ENCODE peak calls at places on chromosomes 13 and 19, in ten cellular contexts. S is astrocyte of the cerebellum, V is lung, F is choroid plexus epithelial cell, Q is adrenal gland, M is transverse colon, Z is cardiac fibroblast, H is Calu3, Y is dorsolateral prefrontal cortex, A is astrocyte of the spinal cord. D is an unnamed sample.

GRCh38 chr19:4186087-4186993 is 3.9 kb downstream of the ANKRD24 start:
- DNase-seq in S (peak), V (peak), F (peak), Q (peak), M (peak), Z (peak), H (peak), Y (no peak), A (peak), D (peak)

GRCh38 chr13:33548065-33548464 is 262.5 kb upstream of the STARD13 start:
- DNase-seq in S (no peak), V (no peak), F (no peak), Q (no peak), M (no peak), Z (no peak), H (no peak), Y (no peak), A (no peak), D (no peak)

GRCh38 chr13:61275740-61276139 is 139.9 kb downstream of the PCDH20 start:
- DNase-seq in S (no peak), V (no peak), F (no peak), Q (no peak), M (no peak), Z (no peak), H (no peak), Y (no peak), A (no peak), D (no peak)

GRCh38 chr13:23558675-23559536 is 11.3 kb upstream of the TNFRSF19 start:
- DNase-seq in S (peak), V (peak), F (peak), Q (peak), M (no peak), Z (peak), H (peak), Y (no peak), A (peak), D (peak)

GRCh38 chr13:92843549-92843948 is 383.1 kb upstream of the GPC6 start:
- DNase-seq in S (peak), V (no peak), F (peak), Q (no peak), M (no peak), Z (peak), H (no peak), Y (no peak), A (peak), D (no peak)

GRCh38 chr13:31951215-31951678 is 80.3 kb upstream of the FRY start:
- DNase-seq in S (no peak), V (peak), F (no peak), Q (peak), M (peak), Z (no peak), H (peak), Y (no peak), A (no peak), D (no peak)

GRCh38 chr19:38975214-38975860 is at the start of gene FBXO17:
- DNase-seq in S (no peak), V (peak), F (peak), Q (peak), M (peak), Z (peak), H (peak), Y (peak), A (peak), D (peak)

GRCh38 chr19:54415208-54415900 is at the start of gene TTYH1:
- DNase-seq in S (no peak), V (no peak), F (no peak), Q (no peak), M (no peak), Z (no peak), H (no peak), Y (no peak), A (no peak), D (peak)

GRCh38 chr19:28394705-28395104 is 818.2 kb downstream of the UQCRFS1 start:
- DNase-seq in S (no peak), V (no peak), F (no peak), Q (no peak), M (no peak), Z (no peak), H (no peak), Y (no peak), A (no peak), D (no peak)

GRCh38 chr19:3201072-3201700 is 15.5 kb downstream of the NCLN start:
- DNase-seq in S (no peak), V (no peak), F (no peak), Q (no peak), M (no peak), Z (no peak), H (no peak), Y (no peak), A (no peak), D (no peak)

GRCh38 chr13:86840250-86841191 is 830.6 kb upstream of the SLITRK5 start:
- DNase-seq in S (no peak), V (no peak), F (no peak), Q (no peak), M (no peak), Z (no peak), H (no peak), Y (no peak), A (no peak), D (no peak)

GRCh38 chr13:79398915-79399314 is 7.1 kb downstream of the RBM26 start:
- DNase-seq in S (no peak), V (no peak), F (peak), Q (no peak), M (no peak), Z (no peak), H (no peak), Y (no peak), A (no peak), D (no peak)

GRCh38 chr13:104011505-104012270 is 945.5 kb upstream of the SLC10A2 start:
- DNase-seq in S (peak), V (no peak), F (no peak), Q (no peak), M (no peak), Z (peak), H (no peak), Y (no peak), A (peak), D (no peak)

GRCh38 chr19:35860818-35861639 is 4.3 kb downstream of the KIRREL2 start:
- DNase-seq in S (no peak), V (no peak), F (no peak), Q (no peak), M (no peak), Z (no peak), H (peak), Y (no peak), A (no peak), D (peak)

GRCh38 chr13:24135674-24136300 is 24.7 kb upstream of the SPATA13 start:
- DNase-seq in S (peak), V (no peak), F (peak), Q (no peak), M (no peak), Z (peak), H (no peak), Y (no peak), A (peak), D (no peak)

GRCh38 chr13:27271572-27272096 is 1.0 kb downstream of the RASL11A start:
- DNase-seq in S (no peak), V (no peak), F (no peak), Q (peak), M (no peak), Z (no peak), H (no peak), Y (no peak), A (no peak), D (no peak)

GRCh38 chr19:5103061-5103701 is 134.3 kb downstream of the KDM4B start:
- DNase-seq in S (peak), V (no peak), F (no peak), Q (peak), M (no peak), Z (peak), H (no peak), Y (no peak), A (peak), D (no peak)

GRCh38 chr19:13231663-13232062 is 81.5 kb downstream of the IER2 start:
- DNase-seq in S (no peak), V (no peak), F (no peak), Q (no peak), M (no peak), Z (peak), H (no peak), Y (no peak), A (no peak), D (no peak)

GRCh38 chr19:35566738-35567137 is 3.3 kb upstream of the ATP4A start:
- DNase-seq in S (no peak), V (no peak), F (no peak), Q (no peak), M (no peak), Z (no peak), H (no peak), Y (no peak), A (no peak), D (no peak)

GRCh38 chr13:59425211-59425721 is 738.5 kb downstream of the DIAPH3 start:
- DNase-seq in S (peak), V (no peak), F (peak), Q (no peak), M (no peak), Z (peak), H (no peak), Y (no peak), A (peak), D (no peak)

GRCh38 chr13:24684600-24684998 is 4.4 kb downstream of the ATP12A start:
- DNase-seq in S (peak), V (no peak), F (peak), Q (no peak), M (no peak), Z (no peak), H (no peak), Y (no peak), A (peak), D (no peak)

GRCh38 chr13:60351816-60352215 is 45.2 kb upstream of the TDRD3 start:
- DNase-seq in S (no peak), V (no peak), F (peak), Q (no peak), M (no peak), Z (no peak), H (no peak), Y (no peak), A (no peak), D (no peak)

GRCh38 chr13:24746618-24747247 is 17.2 kb upstream of the RNF17 start:
- DNase-seq in S (no peak), V (no peak), F (peak), Q (no peak), M (no peak), Z (no peak), H (peak), Y (no peak), A (peak), D (peak)

GRCh38 chr19:5694952-5695648 is 5.0 kb downstream of the RPL36 start:
- DNase-seq in S (no peak), V (no peak), F (no peak), Q (no peak), M (no peak), Z (no peak), H (no peak), Y (no peak), A (no peak), D (no peak)

GRCh38 chr19:44613295-44614168 is at the start of gene IGSF23:
- DNase-seq in S (no peak), V (no peak), F (no peak), Q (no peak), M (peak), Z (no peak), H (no peak), Y (no peak), A (no peak), D (no peak)

GRCh38 chr19:55353803-55354697 is 469 bp downstream of the COX6B2 start:
- DNase-seq in S (no peak), V (no peak), F (peak), Q (no peak), M (peak), Z (peak), H (peak), Y (no peak), A (peak), D (no peak)

GRCh38 chr19:46731007-46731501 is 14.1 kb upstream of the PRKD2 start:
- DNase-seq in S (peak), V (peak), F (peak), Q (peak), M (no peak), Z (peak), H (peak), Y (no peak), A (peak), D (no peak)

GRCh38 chr19:13850910-13851753 is 25.8 kb upstream of the NANOS3 start:
- DNase-seq in S (peak), V (peak), F (peak), Q (peak), M (peak), Z (peak), H (peak), Y (no peak), A (peak), D (no peak)

GRCh38 chr19:48196933-48197665 is 26.6 kb downstream of the ZSWIM9 start:
- DNase-seq in S (no peak), V (no peak), F (peak), Q (peak), M (no peak), Z (peak), H (no peak), Y (no peak), A (no peak), D (no peak)

GRCh38 chr19:10831980-10832658 is 3.9 kb downstream of the TMED1 start:
- DNase-seq in S (no peak), V (no peak), F (no peak), Q (no peak), M (no peak), Z (no peak), H (no peak), Y (no peak), A (no peak), D (no peak)

GRCh38 chr13:41402695-41403511 is 54.4 kb upstream of the RGCC start:
- DNase-seq in S (no peak), V (no peak), F (no peak), Q (no peak), M (no peak), Z (no peak), H (no peak), Y (no peak), A (no peak), D (no peak)

GRCh38 chr19:38706792-38707511 is 37.3 kb downstream of the CAPN12 start:
- DNase-seq in S (no peak), V (no peak), F (no peak), Q (no peak), M (no peak), Z (no peak), H (peak), Y (no peak), A (no peak), D (no peak)

GRCh38 chr13:99827011-99827410 is 144.6 kb downstream of the ZIC5 start:
- DNase-seq in S (peak), V (no peak), F (no peak), Q (no peak), M (no peak), Z (no peak), H (no peak), Y (no peak), A (peak), D (no peak)

GRCh38 chr19:33953023-33953422 is 156.4 kb downstream of the KCTD15 start:
- DNase-seq in S (no peak), V (no peak), F (peak), Q (peak), M (no peak), Z (no peak), H (no peak), Y (no peak), A (no peak), D (no peak)

GRCh38 chr19:42683917-42684513 is 56.3 kb downstream of the PSG3 start:
- DNase-seq in S (no peak), V (no peak), F (peak), Q (no peak), M (no peak), Z (peak), H (peak), Y (no peak), A (peak), D (peak)

GRCh38 chr13:108734676-108735075 is 105.3 kb downstream of the MYO16 start:
- DNase-seq in S (no peak), V (no peak), F (no peak), Q (no peak), M (no peak), Z (no peak), H (no peak), Y (no peak), A (no peak), D (no peak)

GRCh38 chr19:31348416-31349159 is 648 bp downstream of the TSHZ3 start:
- DNase-seq in S (no peak), V (no peak), F (peak), Q (peak), M (no peak), Z (peak), H (no peak), Y (no peak), A (peak), D (no peak)

GRCh38 chr13:40445557-40445990 is 220.9 kb downstream of the FOXO1 start:
- DNase-seq in S (peak), V (no peak), F (peak), Q (peak), M (peak), Z (peak), H (no peak), Y (no peak), A (peak), D (no peak)

GRCh38 chr13:112690242-112690943 is 555 bp downstream of the ATP11A start:
- DNase-seq in S (peak), V (no peak), F (peak), Q (peak), M (peak), Z (peak), H (no peak), Y (no peak), A (peak), D (peak)

GRCh38 chr13:112692104-112692503 is 2.3 kb downstream of the ATP11A start:
- DNase-seq in S (no peak), V (no peak), F (no peak), Q (peak), M (no peak), Z (no peak), H (no peak), Y (no peak), A (no peak), D (no peak)

GRCh38 chr13:112687836-112688559 is 1.8 kb upstream of the ATP11A start:
- DNase-seq in S (no peak), V (no peak), F (no peak), Q (peak), M (no peak), Z (no peak), H (no peak), Y (peak), A (no peak), D (no peak)

GRCh38 chr13:112688560-112689497 is 1.0 kb upstream of the ATP11A start:
- DNase-seq in S (no peak), V (peak), F (no peak), Q (peak), M (peak), Z (no peak), H (no peak), Y (peak), A (peak), D (no peak)

GRCh38 chr13:112689498-112690241 is at the start of gene ATP11A:
- DNase-seq in S (peak), V (peak), F (peak), Q (peak), M (peak), Z (peak), H (peak), Y (peak), A (peak), D (peak)
- TF ChIP-seq CTCF in S (no peak), V (no peak), F (no peak), Q (no peak), M (no peak), Z (no peak), H (no peak), Y (peak), A (no peak), D (no peak)

DNA sequence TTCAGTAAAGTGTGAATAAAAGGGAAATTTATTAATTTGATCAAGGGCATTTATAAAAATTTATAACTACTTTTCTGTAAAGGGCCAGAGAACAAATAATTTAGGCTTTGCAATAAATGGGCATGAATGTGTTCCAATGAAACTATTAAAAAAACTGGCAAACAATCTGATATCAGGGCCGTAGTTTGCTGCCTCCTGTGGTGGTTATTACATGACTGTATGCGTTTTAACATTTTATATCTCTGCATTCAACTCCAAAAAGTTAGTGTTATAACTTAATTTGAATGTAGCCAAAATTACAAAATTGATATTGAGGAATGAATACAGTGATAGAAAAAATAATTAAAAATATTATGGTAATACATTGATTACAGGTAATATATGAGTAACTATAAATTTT is 80.5 kb upstream of the POSTN start:
- DNase-seq in S (no peak), V (no peak), F (peak), Q (no peak), M (no peak), Z (no peak), H (no peak), Y (no peak), A (no peak), D (no peak)
- TF ChIP-seq CTCF in S (peak), V (no peak), F (peak), Q (no peak), M (no peak), Z (peak), H (no peak), Y (no peak), A (peak), D (peak)

GRCh38 chr19:8184274-8184673 is 24.9 kb upstream of the CERS4 start:
- DNase-seq in S (no peak), V (no peak), F (no peak), Q (no peak), M (no peak), Z (no peak), H (no peak), Y (no peak), A (no peak), D (no peak)

GRCh38 chr19:8185343-8186068 is 23.7 kb upstream of the CERS4 start:
- DNase-seq in S (no peak), V (no peak), F (no peak), Q (no peak), M (no peak), Z (no peak), H (no peak), Y (no peak), A (no peak), D (no peak)

GRCh38 chr19:8174706-8175105 is 25.3 kb upstream of the FBN3 start:
- DNase-seq in S (peak), V (no peak), F (peak), Q (no peak), M (no peak), Z (no peak), H (no peak), Y (no peak), A (no peak), D (no peak)

GRCh38 chr19:8180018-8180417 is 29.2 kb upstream of the CERS4 start:
- DNase-seq in S (no peak), V (no peak), F (no peak), Q (no peak), M (no peak), Z (no peak), H (no peak), Y (no peak), A (no peak), D (no peak)
- TF ChIP-seq CTCF in S (no peak), V (no peak), F (no peak), Q (no peak), M (no peak), Z (no peak), H (no peak), Y (no peak), A (no peak), D (no peak)

GRCh38 chr13:102845630-102846260 is at the start of gene ERCC5:
- DNase-seq in S (peak), V (peak), F (peak), Q (peak), M (peak), Z (peak), H (peak), Y (peak), A (peak), D (peak)
- TF ChIP-seq CTCF in S (no peak), V (no peak), F (no peak), Q (no peak), M (no peak), Z (no peak), H (no peak), Y (peak), A (no peak), D (no peak)

DNA sequence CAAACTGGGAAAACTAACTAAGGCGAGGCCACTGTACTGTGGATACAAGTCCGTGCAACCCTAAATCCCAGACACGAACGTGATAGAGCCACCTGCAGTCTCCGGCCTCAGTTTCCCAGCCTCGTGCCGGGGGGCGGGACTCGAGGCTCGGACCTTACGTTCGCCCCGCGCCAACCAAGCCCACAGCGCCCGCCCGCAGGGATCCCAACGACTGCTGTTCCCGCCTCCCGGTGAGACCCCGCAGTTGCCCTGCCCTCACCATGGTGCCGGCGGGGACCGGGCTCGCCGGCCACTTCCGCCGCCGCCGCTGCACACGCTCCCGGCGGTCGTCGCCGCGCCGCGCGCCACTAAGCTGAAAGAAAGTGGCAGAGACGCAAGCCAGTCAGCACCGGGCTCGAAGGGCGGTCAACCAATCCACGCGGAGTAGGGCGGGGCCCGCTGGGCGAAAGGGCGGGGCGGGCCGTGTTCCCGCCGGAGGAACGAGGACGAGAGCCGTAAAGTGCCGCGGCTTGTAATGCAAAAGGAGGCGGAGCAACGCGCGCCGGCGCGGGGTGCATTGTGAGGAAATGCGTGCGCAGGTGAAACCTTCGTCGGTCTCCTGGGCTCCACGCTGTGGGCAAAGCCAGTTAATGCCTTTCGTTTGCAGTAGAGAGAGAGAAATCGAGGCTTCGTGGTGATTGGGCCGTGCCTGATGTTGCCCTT is at the start of gene LSM4:
- DNase-seq in S (peak), V (peak), F (peak), Q (peak), M (peak), Z (peak), H (peak), Y (peak), A (peak), D (peak)
- TF ChIP-seq CTCF in S (peak), V (peak), F (peak), Q (peak), M (no peak), Z (no peak), H (no peak), Y (peak), A (peak), D (peak)

D was measured in neural crest cell.